ENCODE peak calls at places on chromosome X, in five cellular contexts. M is NB4, V is HepG2, N is heart left ventricle, F is transverse colon. A is an unnamed sample.

GRCh38 chrX:37824491-37825224 is 22.7 kb downstream of the DYNLT3 start:
- DNase-seq in N (no peak), F (no peak), V (no peak), M (peak), A (no peak)

GRCh38 chrX:37644381-37645305 is 40.9 kb upstream of the XK start:
- DNase-seq in V (no peak), N (no peak), M (no peak), F (peak), A (peak)

GRCh38 chrX:103464774-103465117 is 54.5 kb downstream of the RAB40A start:
- DNase-seq in V (peak), F (peak), M (peak), N (peak), A (peak)

GRCh38 chrX:12013220-12013619 is 125.1 kb upstream of the FRMPD4 start:
- DNase-seq in V (no peak), F (no peak), M (no peak), N (no peak), A (no peak)

GRCh38 chrX:18620349-18620748 is 51.6 kb downstream of the RS1 start:
- DNase-seq in N (no peak), M (no peak), F (peak), V (peak), A (no peak)

GRCh38 chrX:13933352-13933751 is 96.3 kb downstream of the GEMIN8 start:
- DNase-seq in F (no peak), M (no peak), V (no peak), N (no peak), A (no peak)

GRCh38 chrX:140346711-140347110 is 158.2 kb downstream of the SOX3 start:
- DNase-seq in N (no peak), F (no peak), V (no peak), M (no peak), A (no peak)

GRCh38 chrX:129661369-129661768 is 6.6 kb upstream of the APLN start:
- DNase-seq in V (no peak), F (no peak), N (no peak), M (no peak), A (no peak)

GRCh38 chrX:13747836-13748235 is 13.3 kb downstream of the OFD1 start:
- DNase-seq in N (no peak), F (peak), M (peak), V (peak), A (peak)

GRCh38 chrX:48278958-48279357 is 23.8 kb downstream of the SSX1 start:
- DNase-seq in F (no peak), M (peak), V (peak), N (peak), A (no peak)

GRCh38 chrX:141142946-141143345 is 34.0 kb downstream of the LDOC1 start:
- DNase-seq in F (no peak), M (no peak), N (no peak), V (no peak), A (no peak)

GRCh38 chrX:12758291-12758690 is 32.9 kb upstream of the PRPS2 start:
- DNase-seq in V (no peak), M (peak), N (no peak), F (no peak), A (no peak)

GRCh38 chrX:87727615-87728014 is 210.0 kb downstream of the KLHL4 start:
- DNase-seq in V (no peak), F (no peak), N (no peak), M (no peak), A (no peak)

GRCh38 chrX:28586291-28586690 is 955 bp upstream of the IL1RAPL1 start:
- DNase-seq in V (no peak), N (peak), F (peak), M (no peak), A (no peak)

GRCh38 chrX:46180258-46180687 is 364.9 kb downstream of the ZNF674 start:
- DNase-seq in V (peak), N (no peak), F (no peak), M (peak), A (no peak)

GRCh38 chrX:4182010-4182806 is 468.8 kb upstream of the PRKX start:
- DNase-seq in N (no peak), F (no peak), M (no peak), V (no peak), A (no peak)

GRCh38 chrX:74325130-74326059 is 21.4 kb downstream of the ZCCHC13 start:
- DNase-seq in F (no peak), V (no peak), N (no peak), M (peak), A (peak)

GRCh38 chrX:11464836-11465458 is 171.7 kb downstream of the AMELX start:
- DNase-seq in F (no peak), V (no peak), N (no peak), M (no peak), A (peak)

GRCh38 chrX:79259073-79259689 is 108.0 kb downstream of the ITM2A start:
- DNase-seq in N (peak), V (no peak), F (no peak), M (peak), A (no peak)

GRCh38 chrX:54710920-54711319 is 87.1 kb downstream of the ITIH6 start:
- DNase-seq in N (no peak), V (no peak), M (no peak), F (no peak), A (no peak)

GRCh38 chrX:10949541-10949940 is 161.6 kb upstream of the HCCS start:
- DNase-seq in F (no peak), N (no peak), V (no peak), M (no peak), A (no peak)

GRCh38 chrX:2474963-2475726 is 25.6 kb downstream of the DHRSX start:
- DNase-seq in N (no peak), F (no peak), V (no peak), M (no peak), A (no peak)

GRCh38 chrX:96386981-96387380 is 297.7 kb upstream of the DIAPH2 start:
- DNase-seq in F (no peak), V (no peak), M (no peak), N (no peak), A (no peak)

GRCh38 chrX:30973784-30974427 is 84.9 kb upstream of the TAB3 start:
- DNase-seq in F (no peak), M (no peak), V (no peak), N (no peak), A (peak)

GRCh38 chrX:38985375-38985774 is 184.1 kb downstream of the MID1IP1 start:
- DNase-seq in N (no peak), M (peak), F (no peak), V (no peak), A (peak)

GRCh38 chrX:38927592-38927991 is 126.3 kb downstream of the MID1IP1 start:
- DNase-seq in F (no peak), V (no peak), N (no peak), M (no peak), A (no peak)

GRCh38 chrX:56564921-56565861 is 1.8 kb downstream of the UBQLN2 start:
- DNase-seq in V (peak), F (no peak), M (no peak), N (no peak), A (peak)

GRCh38 chrX:24423960-24424359 is 41.1 kb upstream of the PDK3 start:
- DNase-seq in V (peak), N (no peak), F (no peak), M (no peak), A (no peak)

GRCh38 chrX:39402158-39402557 is 600.9 kb downstream of the MID1IP1 start:
- DNase-seq in M (no peak), V (no peak), F (no peak), N (no peak), A (no peak)

GRCh38 chrX:38225093-38225492 is 4.4 kb upstream of the SRPX start:
- DNase-seq in N (no peak), V (no peak), M (no peak), F (no peak), A (no peak)

GRCh38 chrX:50704987-50705386 is 109.0 kb downstream of the SHROOM4 start:
- DNase-seq in F (no peak), V (no peak), N (no peak), M (no peak), A (no peak)

GRCh38 chrX:10296581-10296980 is 139.8 kb downstream of the CLCN4 start:
- DNase-seq in V (no peak), N (no peak), F (no peak), M (no peak), A (no peak)

GRCh38 chrX:125998432-125998831 is 167.7 kb downstream of the DCAF12L2 start:
- DNase-seq in V (no peak), M (peak), F (no peak), N (no peak), A (no peak)

GRCh38 chrX:74923942-74924448 is 1.3 kb downstream of the NEXMIF start:
- DNase-seq in M (no peak), V (no peak), N (peak), F (peak), A (no peak)

GRCh38 chrX:44143061-44143602 is 169.9 kb upstream of the NDP start:
- DNase-seq in F (no peak), V (no peak), M (peak), N (no peak), A (no peak)

GRCh38 chrX:83847339-83847738 is 13.6 kb upstream of the CYLC1 start:
- DNase-seq in F (no peak), M (no peak), N (no peak), V (no peak), A (no peak)

GRCh38 chrX:17375361-17375630 is 296 bp downstream of the NHS start:
- DNase-seq in N (peak), M (no peak), V (no peak), F (no peak), A (no peak)

GRCh38 chrX:17373337-17373736 is 1.7 kb upstream of the NHS start:
- DNase-seq in F (no peak), M (no peak), V (no peak), N (no peak), A (no peak)

GRCh38 chrX:17375631-17376380 is 806 bp downstream of the NHS start:
- DNase-seq in N (peak), M (no peak), F (peak), V (no peak), A (no peak)

GRCh38 chrX:17376381-17377046 is 1.5 kb downstream of the NHS start:
- DNase-seq in M (no peak), N (no peak), V (no peak), F (peak), A (no peak)

DNA sequence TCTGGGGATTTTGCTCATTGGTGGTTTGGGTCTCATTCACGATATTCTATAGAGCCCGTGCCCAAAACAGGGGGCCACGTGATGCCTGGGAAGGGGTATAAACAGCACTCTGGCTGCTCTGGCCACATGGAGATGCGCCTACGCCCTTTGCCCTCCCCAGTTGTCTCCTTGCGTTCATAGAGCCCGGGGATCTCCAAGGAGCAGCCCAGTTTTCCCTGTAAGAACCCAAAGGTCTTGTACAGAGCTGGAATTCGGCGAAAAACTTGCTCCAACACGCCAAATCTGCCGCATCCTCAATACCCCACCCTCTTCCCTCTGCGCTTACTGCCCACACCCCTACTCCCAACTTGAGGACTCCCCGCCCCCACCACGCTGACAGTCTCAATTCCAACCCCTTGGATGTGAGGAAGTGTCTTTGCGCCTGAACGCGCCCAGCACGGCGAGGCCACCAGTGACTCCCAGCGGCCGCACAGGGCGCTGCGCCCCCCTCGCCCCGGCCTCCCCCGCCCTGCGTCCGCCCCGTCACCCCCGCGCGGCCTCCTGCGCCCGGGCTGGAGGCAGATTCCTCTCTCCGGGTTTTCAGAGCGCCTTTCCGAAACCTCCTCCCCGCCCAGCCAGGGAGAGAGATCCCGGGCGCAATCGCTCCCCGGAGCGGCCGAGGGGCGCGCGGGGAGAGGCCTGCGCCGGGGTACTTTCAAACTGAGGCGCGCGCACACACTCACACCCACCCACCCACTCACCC is at the start of gene NHS:
- DNase-seq in F (peak), V (no peak), N (peak), M (no peak), A (peak)
- TF ChIP-seq POLR2A in F (no peak), V (no peak), N (no peak), M (no peak), A (no peak)

DNA sequence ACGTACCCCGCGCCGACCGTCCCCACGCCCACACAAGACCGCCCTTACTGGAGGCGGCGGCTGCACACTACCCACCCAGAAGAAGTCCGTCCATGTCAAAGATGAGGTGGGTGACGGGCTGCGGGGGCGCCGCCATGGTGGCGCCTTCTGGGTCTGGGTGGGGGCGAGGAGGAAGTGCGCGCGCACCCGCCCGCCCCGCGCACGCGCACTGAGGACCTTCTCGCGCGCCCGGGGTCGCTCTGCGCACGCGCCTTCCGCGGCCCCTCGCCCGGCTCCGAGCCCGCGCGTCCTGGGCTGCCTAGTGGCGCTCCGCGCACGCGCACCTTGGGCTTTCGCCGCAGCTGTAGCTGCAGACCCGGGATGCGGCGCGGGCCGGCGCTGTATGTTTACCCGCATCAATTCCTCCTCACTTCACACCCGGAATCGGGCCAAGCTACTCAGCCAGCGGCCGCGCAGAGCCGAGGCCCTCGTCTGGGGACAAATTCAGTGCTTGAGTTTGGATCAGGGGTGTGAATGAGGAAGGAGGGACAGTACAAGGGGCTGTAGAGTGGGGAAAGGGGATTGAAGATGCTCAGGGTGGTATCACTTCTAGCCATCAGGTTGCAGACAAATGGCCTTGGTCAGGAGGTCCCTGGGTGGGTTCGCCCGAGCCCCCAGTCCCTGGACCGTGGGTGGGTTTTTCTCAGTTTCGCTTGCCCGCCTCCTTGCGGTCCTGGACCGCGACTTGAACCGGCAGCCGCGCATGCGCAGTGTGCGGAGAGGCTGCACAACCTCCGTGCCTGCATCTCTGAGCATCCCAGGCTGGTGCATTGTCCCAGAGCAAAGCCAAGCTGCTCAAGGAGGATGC is at the start of gene PUDP:
- DNase-seq in N (peak), V (peak), F (peak), M (peak), A (peak)
- TF ChIP-seq POLR2A in N (peak), V (peak), F (peak), M (peak), A (peak)

GRCh38 chrX:53621418-53621986 is 65.0 kb downstream of the HUWE1 start:
- DNase-seq in F (no peak), V (no peak), M (no peak), N (no peak), A (no peak)

GRCh38 chrX:53616921-53617320 is 69.6 kb downstream of the HUWE1 start:
- DNase-seq in F (no peak), N (no peak), M (no peak), V (no peak), A (no peak)
- TF ChIP-seq POLR2A in F (no peak), N (no peak), M (no peak), V (no peak), A (no peak)

GRCh38 chrX:68694429-68695205 is 47.2 kb downstream of the STARD8 start:
- DNase-seq in M (no peak), N (no peak), V (no peak), F (no peak), A (peak)
- TF ChIP-seq POLR2A in M (no peak), N (no peak), V (no peak), F (no peak), A (no peak)

GRCh38 chrX:151974336-151975227 is at the start of gene GABRE:
- DNase-seq in M (no peak), N (peak), V (no peak), F (peak), A (peak)
- TF ChIP-seq POLR2A in M (no peak), N (peak), V (peak), F (peak), A (no peak)

DNA sequence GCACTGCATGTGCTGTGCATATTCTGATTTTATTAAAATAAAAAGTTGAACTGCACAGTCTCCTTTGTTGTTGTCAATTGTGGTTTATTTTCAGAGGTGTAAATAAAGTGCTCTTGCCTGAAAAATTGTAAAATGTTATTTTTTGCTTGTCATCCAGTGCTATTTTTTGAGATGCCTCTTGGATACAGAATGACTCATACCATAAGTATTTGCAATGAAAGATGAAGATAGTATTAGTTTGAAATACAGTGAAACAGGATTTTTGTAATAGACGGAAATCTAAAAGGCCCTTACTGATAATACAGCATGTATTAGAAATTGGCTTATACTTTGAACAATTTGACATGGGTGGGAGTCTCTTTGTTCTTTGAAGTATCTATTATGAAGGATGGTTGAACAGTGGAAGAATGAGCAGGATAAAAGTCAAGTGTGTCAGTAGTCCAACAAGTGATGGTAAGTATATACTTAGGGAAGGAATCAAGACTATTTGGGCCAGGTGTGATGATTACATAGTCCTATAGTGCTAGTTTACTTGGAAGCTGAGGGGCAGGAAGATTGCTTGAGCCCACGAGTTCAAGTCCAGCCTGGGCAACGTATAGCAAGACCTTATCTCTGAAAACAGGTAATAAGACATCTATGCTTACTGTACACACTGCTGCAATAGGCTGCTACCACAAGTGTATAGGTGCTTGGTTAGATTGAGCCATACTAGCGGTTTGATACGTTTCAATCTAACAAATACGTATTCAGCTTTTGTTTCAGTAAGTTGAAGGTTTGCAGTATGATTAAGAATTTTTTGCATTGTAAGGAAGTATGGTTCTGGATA is 16.4 kb downstream of the DDX3X start:
- DNase-seq in N (no peak), V (no peak), F (no peak), M (peak), A (no peak)
- TF ChIP-seq POLR2A in N (no peak), V (peak), F (no peak), M (peak), A (peak)

GRCh38 chrX:41350976-41351569 is 17.1 kb downstream of the DDX3X start:
- DNase-seq in F (no peak), N (no peak), M (peak), V (no peak), A (no peak)
- TF ChIP-seq POLR2A in F (no peak), N (no peak), M (peak), V (no peak), A (peak)

A was measured in erythroblast.